ENCODE peak calls at places on chromosomes 13 and 19, in eight cellular contexts. D is M059J, M is substantia nigra, Z is RPMI7951, N is WERI-Rb-1, A is nucleus accumbens, Q is transverse colon, R is NCI-H1105 treated with DMSO at 0.1 percent for 48 hours. T is an unnamed sample.

GRCh38 chr13:98144501-98145350 is 1.8 kb downstream of the FARP1 start:
- DNase-seq in R (peak), M (no peak), N (peak), A (no peak), D (peak), Z (peak), Q (no peak), T (peak)

GRCh38 chr19:17332677-17333581 is 1.7 kb downstream of the ANO8 start:
- DNase-seq in M (no peak), N (peak), Z (peak), Q (no peak), R (no peak), D (peak), A (no peak), T (peak)

GRCh38 chr13:21399741-21400140 is 59.4 kb downstream of the ZDHHC20 start:
- DNase-seq in Q (no peak), M (no peak), Z (peak), D (peak), N (no peak), A (no peak), R (no peak), T (no peak)

GRCh38 chr19:14467816-14468215 is 7.3 kb downstream of the PTGER1 start:
- DNase-seq in Z (no peak), A (no peak), D (peak), Q (no peak), N (no peak), R (no peak), M (no peak), T (no peak)

GRCh38 chr19:30731596-30731995 is 359.4 kb downstream of the ZNF536 start:
- DNase-seq in N (no peak), D (no peak), Q (no peak), A (no peak), M (no peak), Z (no peak), R (no peak), T (no peak)

GRCh38 chr19:10270616-10271394 is at the start of gene ICAM1:
- DNase-seq in Q (peak), Z (peak), A (no peak), R (peak), N (peak), M (no peak), D (peak), T (peak)

GRCh38 chr19:38093587-38093986 is 130.4 kb downstream of the DPF1 start:
- DNase-seq in R (no peak), N (no peak), M (peak), Z (no peak), D (no peak), Q (no peak), A (no peak), T (peak)

GRCh38 chr19:29926801-29927200 is 15.2 kb upstream of the URI1 start:
- DNase-seq in Q (no peak), D (no peak), Z (no peak), M (no peak), R (no peak), A (no peak), N (no peak), T (no peak)

GRCh38 chr19:35044317-35045117 is 3.0 kb downstream of the HPN start:
- DNase-seq in D (peak), R (peak), M (peak), A (no peak), Q (peak), N (peak), Z (peak), T (peak)

GRCh38 chr13:37870895-37871550 is 1.5 kb upstream of the TRPC4 start:
- DNase-seq in D (peak), Q (no peak), Z (peak), M (no peak), N (no peak), R (no peak), A (no peak), T (no peak)

GRCh38 chr13:94682229-94682628 is 30.1 kb downstream of the SOX21 start:
- DNase-seq in N (no peak), R (no peak), D (no peak), M (no peak), Q (no peak), A (no peak), Z (no peak), T (no peak)

GRCh38 chr19:56113071-56113632 is 7.9 kb downstream of the ZNF787 start:
- DNase-seq in M (no peak), Z (no peak), Q (no peak), A (no peak), N (no peak), D (no peak), R (no peak), T (no peak)

GRCh38 chr19:49427855-49428546 is 2.8 kb downstream of the GFY start:
- DNase-seq in M (no peak), N (peak), Q (no peak), R (no peak), A (no peak), Z (no peak), D (no peak), T (peak)

GRCh38 chr13:95834134-95834765 is 157.3 kb downstream of the DNAJC3 start:
- DNase-seq in N (peak), M (peak), Z (peak), A (peak), D (peak), Q (peak), R (peak), T (peak)